ENCODE peak calls at places on chromosomes 12 and 14, in five cellular contexts. U, K, N, I and S are unnamed samples.

GRCh38 chr12:54725233-54725843 is 77.2 kb upstream of the DCD start:
- DNase-seq in U (peak; percentile 41), K (no peak), N (no peak), I (no peak), S (no peak)

GRCh38 chr14:65003394-65003793 is 16.7 kb downstream of the FNTB start:
- DNase-seq in U (no peak), K (no peak), N (no peak), I (no peak), S (no peak)

GRCh38 chr14:72608391-72609204 is 285.3 kb downstream of the DPF3 start:
- DNase-seq in U (peak; percentile 66), K (no peak), N (no peak), I (no peak), S (peak; percentile 51)

GRCh38 chr12:116236148-116236731 is 41.3 kb downstream of the MED13L start:
- DNase-seq in U (peak; percentile 63), K (no peak), N (no peak), I (no peak), S (no peak)

GRCh38 chr12:49790741-49791140 is 37.5 kb downstream of the NCKAP5L start:
- DNase-seq in U (no peak), K (no peak), N (no peak), I (no peak), S (no peak)

GRCh38 chr12:66742508-66743367 is 63.9 kb upstream of the GRIP1 start:
- DNase-seq in U (no peak), K (no peak), N (no peak), I (no peak), S (no peak)

GRCh38 chr14:99177876-99178630 is 93.9 kb downstream of the BCL11B start:
- DNase-seq in U (no peak), K (no peak), N (no peak), I (no peak), S (no peak)

GRCh38 chr14:94081386-94081820 is 293 bp downstream of the IFI27L1 start:
- DNase-seq in U (no peak), K (no peak), N (no peak), I (no peak), S (no peak)

GRCh38 chr14:56215180-56215579 is 97.0 kb downstream of the PELI2 start:
- DNase-seq in U (no peak), K (no peak), N (no peak), I (no peak), S (no peak)

GRCh38 chr14:35855886-35856481 is 29.8 kb downstream of the BRMS1L start:
- DNase-seq in U (no peak), K (no peak), N (no peak), I (no peak), S (no peak)
- H3K27ac ChIP-seq in U (no peak overlapping the region), K (no peak overlapping the region), N (no peak overlapping the region), I (no peak overlapping the region), S (no peak overlapping the region)

DNA sequence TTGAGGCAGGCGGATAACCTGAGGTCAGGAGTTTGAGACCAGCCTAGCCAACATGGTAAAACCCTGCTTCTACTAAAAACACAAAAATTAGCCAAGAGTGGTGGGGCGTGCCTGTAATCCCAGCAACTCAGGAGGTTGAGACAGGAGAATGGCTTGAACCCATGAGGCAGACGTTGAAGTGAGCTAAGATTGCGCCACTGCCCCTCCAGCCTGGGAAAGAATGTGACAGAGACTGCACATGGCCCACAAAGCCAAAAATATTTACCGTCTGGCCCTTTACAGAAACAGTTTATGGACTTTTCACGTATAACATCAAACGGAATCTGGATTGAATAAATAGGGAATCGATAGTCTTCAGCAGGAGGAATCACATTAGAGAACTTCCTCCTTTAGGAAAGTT is 3.5 kb downstream of the RSRC2 start:
- DNase-seq in U (peak; percentile 32), K (no peak), N (no peak), I (no peak), S (no peak)
- H3K27ac ChIP-seq in U (no peak overlapping the region), K (no peak overlapping the region), N (no peak overlapping the region), I (no peak overlapping the region), S (peak overlapping the region; percentile 0)

GRCh38 chr14:103712633-103713247 is 2.5 kb downstream of the XRCC3 start:
- DNase-seq in U (no peak), K (no peak), N (no peak), I (no peak), S (no peak)
- H3K27ac ChIP-seq in U (no peak overlapping the region), K (peak overlapping the region; percentile 68), N (peak overlapping the region; percentile 68), I (peak overlapping the region; percentile 46), S (peak overlapping the region; percentile 93)

DNA sequence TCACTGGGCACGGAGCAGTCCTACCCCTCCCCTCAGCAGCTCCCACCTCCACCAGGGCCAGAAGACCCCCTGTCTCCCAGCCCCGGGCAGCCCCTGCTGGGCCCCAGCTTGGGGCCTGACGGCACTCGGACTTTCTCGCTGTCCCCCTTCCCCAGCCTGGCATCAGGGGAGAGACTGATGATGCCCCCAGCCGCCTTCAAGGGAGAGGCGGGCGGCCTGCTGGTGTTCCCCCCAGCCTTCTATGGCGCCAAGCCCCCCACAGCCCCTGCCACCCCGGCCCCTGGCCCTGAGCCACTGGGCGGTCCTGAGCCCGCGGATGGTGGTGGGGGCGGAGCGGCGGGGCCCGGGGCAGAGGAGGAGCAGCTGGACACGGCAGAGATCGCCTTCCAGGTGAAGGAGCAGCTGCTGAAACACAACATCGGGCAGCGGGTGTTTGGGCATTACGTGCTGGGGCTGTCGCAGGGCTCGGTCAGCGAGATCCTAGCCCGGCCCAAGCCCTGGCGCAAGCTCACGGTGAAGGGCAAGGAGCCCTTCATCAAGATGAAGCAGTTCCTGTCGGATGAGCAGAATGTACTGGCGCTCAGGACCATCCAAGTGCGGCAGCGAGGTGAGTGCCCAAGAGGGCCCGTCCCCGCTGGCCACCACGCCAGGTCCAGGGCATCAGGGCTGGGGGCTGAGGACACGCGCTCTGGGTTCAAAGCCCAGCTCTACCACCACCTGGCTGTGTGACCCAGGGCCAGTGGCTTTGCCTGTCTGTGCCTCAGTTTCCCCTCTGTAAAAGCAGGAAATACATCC is 58.6 kb downstream of the PHETA1 start:
- DNase-seq in U (no peak), K (no peak), N (no peak), I (no peak), S (no peak)
- H3K27ac ChIP-seq in U (no peak overlapping the region), K (no peak overlapping the region), N (no peak overlapping the region), I (no peak overlapping the region), S (no peak overlapping the region)

DNA sequence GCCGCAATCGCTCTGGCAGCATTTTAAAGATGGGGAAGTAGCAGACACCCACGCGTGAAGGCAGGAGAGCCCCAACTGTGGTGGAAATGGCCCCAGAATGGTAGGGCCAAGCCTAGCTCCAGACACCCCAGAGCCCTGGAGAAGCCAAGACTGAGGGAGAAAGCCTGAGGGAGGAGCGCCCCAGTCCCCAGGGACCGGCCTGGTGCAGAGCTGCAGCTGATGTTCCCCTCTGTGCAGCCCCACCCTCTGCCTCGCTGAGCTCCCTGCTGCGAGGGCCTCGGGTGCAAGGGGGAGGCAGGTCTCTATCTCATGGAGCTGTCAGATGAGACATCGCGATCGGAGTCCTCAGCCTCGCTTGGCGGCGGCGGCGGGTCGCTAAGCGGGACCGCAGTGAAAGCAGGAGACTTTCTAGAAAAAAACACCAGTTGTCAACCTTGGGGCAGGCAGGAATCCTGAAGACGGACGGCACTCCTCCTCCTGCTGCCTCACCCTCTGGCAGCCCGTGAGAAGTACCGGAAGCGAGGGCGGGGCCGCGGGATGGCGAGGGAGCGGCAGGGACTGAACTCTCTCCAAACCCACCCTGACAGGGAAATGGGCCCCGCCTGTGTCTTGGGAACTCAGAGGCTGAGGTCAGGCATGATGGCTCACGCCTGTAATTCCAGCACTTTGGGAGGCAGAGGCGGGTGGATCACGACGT is 6.0 kb downstream of the GAPDH start:
- DNase-seq in U (peak; percentile 91), K (peak; percentile 89), N (peak; percentile 90), I (no peak), S (peak; percentile 81)
- H3K27ac ChIP-seq in U (peak overlapping the region; percentile 70), K (peak overlapping the region; percentile 82), N (peak overlapping the region; percentile 71), I (peak overlapping the region; percentile 77), S (peak overlapping the region; percentile 95)

GRCh38 chr12:18259906-18260682 is 1.2 kb upstream of the PIK3C2G start:
- DNase-seq in U (no peak), K (no peak), N (no peak), I (no peak), S (no peak)

GRCh38 chr12:18264581-18265075 is 3.3 kb downstream of the PIK3C2G start:
- DNase-seq in U (no peak), K (no peak), N (no peak), I (no peak), S (no peak)

GRCh38 chr12:18261273-18261672 is at the start of gene PIK3C2G:
- DNase-seq in U (no peak), K (no peak), N (no peak), I (no peak), S (peak; percentile 22)

GRCh38 chr12:18262514-18262913 is 1.2 kb downstream of the PIK3C2G start:
- DNase-seq in U (no peak), K (no peak), N (no peak), I (no peak), S (peak; percentile 59)

DNA sequence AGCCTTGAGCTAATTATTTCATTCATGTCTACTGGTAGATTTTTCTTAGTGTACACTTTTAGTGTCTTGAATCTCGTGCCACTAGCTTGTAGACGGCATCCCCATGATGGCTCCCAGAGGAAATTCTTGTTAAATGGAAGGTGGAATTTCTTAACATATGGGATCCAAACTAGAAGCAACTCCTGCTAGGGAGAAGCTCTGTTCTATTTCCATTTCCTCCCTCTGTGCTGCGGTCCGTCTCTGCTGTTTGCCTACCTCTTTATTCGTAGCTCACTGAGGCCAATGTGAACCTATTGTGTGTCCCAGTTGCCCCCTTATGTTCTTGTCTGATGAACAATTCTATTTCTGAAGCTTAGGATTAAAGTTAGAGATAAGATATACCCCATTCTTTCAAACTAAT is 588 bp downstream of the PIK3C2G start:
- DNase-seq in U (no peak), K (no peak), N (no peak), I (no peak), S (no peak)
- H3K27ac ChIP-seq in U (no peak overlapping the region), K (no peak overlapping the region), N (no peak overlapping the region), I (no peak overlapping the region), S (peak overlapping the region; percentile 59)